ENCODE peak calls at places on chromosome 15, in eight cellular contexts. F, D, T, Z, H, O, R and Q are unnamed samples.

GRCh38 chr15:31487811-31488436 is 161.3 kb downstream of the KLF13 start:
- DNase-seq in O (peak), Z (no peak), H (no peak), T (peak), R (no peak), F (no peak), D (no peak), Q (no peak)

GRCh38 chr15:52068004-52068403 is 44.6 kb downstream of the BCL2L10 start:
- DNase-seq in H (no peak), O (peak), Z (no peak), R (no peak), F (no peak), T (no peak), D (no peak), Q (no peak)

GRCh38 chr15:90876512-90877170 is 7.7 kb upstream of the FES start:
- DNase-seq in H (no peak), D (no peak), Z (no peak), O (no peak), F (no peak), R (no peak), T (no peak), Q (no peak)

GRCh38 chr15:75666823-75667501 is 19.2 kb downstream of the SNX33 start:
- DNase-seq in O (peak), Z (no peak), F (no peak), T (peak), R (no peak), D (no peak), H (no peak), Q (peak)

GRCh38 chr15:33425149-33425548 is 114.4 kb downstream of the RYR3 start:
- DNase-seq in T (no peak), D (no peak), R (no peak), F (no peak), H (no peak), O (no peak), Z (no peak), Q (no peak)

GRCh38 chr15:64572856-64573255 is 112.5 kb downstream of the ZNF609 start:
- DNase-seq in R (no peak), F (no peak), H (no peak), T (no peak), D (no peak), Z (no peak), O (no peak), Q (no peak)

GRCh38 chr15:45914425-45914824 is 279.6 kb downstream of the SQOR start:
- DNase-seq in T (no peak), H (no peak), R (no peak), F (no peak), Z (no peak), O (no peak), D (no peak), Q (no peak)

GRCh38 chr15:45588199-45588910 is 1.2 kb downstream of the BLOC1S6 start:
- DNase-seq in D (no peak), Z (no peak), T (no peak), H (no peak), R (no peak), O (peak), F (no peak), Q (no peak)

GRCh38 chr15:80177151-80177550 is 24.4 kb downstream of the FAH start:
- DNase-seq in H (no peak), T (no peak), Z (no peak), R (no peak), D (no peak), O (no peak), F (no peak), Q (no peak)

GRCh38 chr15:28021281-28022039 is 77.7 kb downstream of the OCA2 start:
- DNase-seq in R (peak), Z (peak), H (no peak), F (peak), D (peak), T (peak), O (peak), Q (peak)

GRCh38 chr15:49570672-49571071 is 49.9 kb downstream of the FAM227B start:
- DNase-seq in H (no peak), Z (no peak), O (no peak), D (no peak), T (no peak), F (no peak), R (no peak), Q (no peak)

GRCh38 chr15:73677146-73677607 is 7.0 kb upstream of the CD276 start:
- DNase-seq in T (peak), F (peak), O (peak), Z (peak), H (no peak), R (peak), D (peak), Q (no peak)

GRCh38 chr15:36334059-36334458 is 245.4 kb upstream of the CDIN1 start:
- DNase-seq in O (peak), H (no peak), T (peak), R (no peak), F (no peak), D (no peak), Z (no peak), Q (no peak)

GRCh38 chr15:71251548-71252035 is 136.3 kb downstream of the THSD4 start:
- DNase-seq in Z (no peak), T (no peak), D (no peak), H (no peak), O (peak), R (no peak), F (no peak), Q (no peak)

GRCh38 chr15:41323611-41324010 is 8.8 kb downstream of the OIP5 start:
- DNase-seq in F (no peak), O (no peak), D (no peak), Z (no peak), R (no peak), H (no peak), T (no peak), Q (no peak)